ENCODE peak calls at places on chromosomes 1 and 21, in five cellular contexts. Z, I, T, X and W are unnamed samples.

GRCh38 chr21:34886554-34887385 is 162.3 kb downstream of the RUNX1 start:
- DNase-seq in I (no peak), Z (no peak), X (no peak), T (no peak), W (no peak)

GRCh38 chr1:221715321-221716169 is 26.3 kb downstream of the DUSP10 start:
- DNase-seq in Z (no peak), I (peak), X (peak), T (no peak), W (no peak)

GRCh38 chr1:225919906-225920305 is 4.1 kb downstream of the PYCR2 start:
- DNase-seq in Z (peak), T (peak), I (no peak), X (peak), W (no peak)

GRCh38 chr1:20496241-20496661 is 10.2 kb upstream of the CAMK2N1 start:
- DNase-seq in Z (no peak), T (no peak), X (no peak), I (no peak), W (peak)

GRCh38 chr1:150931773-150932172 is 5.6 kb downstream of the SETDB1 start:
- DNase-seq in X (no peak), I (peak), T (no peak), Z (no peak), W (no peak)

GRCh38 chr1:44701141-44701573 is 26.6 kb downstream of the ARMH1 start:
- DNase-seq in Z (no peak), I (peak), X (no peak), T (no peak), W (no peak)

GRCh38 chr1:233061265-233061664 is 110.9 kb downstream of the NTPCR start:
- DNase-seq in I (no peak), X (no peak), Z (no peak), T (no peak), W (no peak)

GRCh38 chr1:1253972-1254666 is 7.6 kb upstream of the C1QTNF12 start:
- DNase-seq in T (no peak), I (no peak), Z (no peak), X (no peak), W (no peak)

GRCh38 chr1:227560393-227560792 is 3.0 kb upstream of the ZNF678 start:
- DNase-seq in X (no peak), Z (no peak), T (no peak), I (no peak), W (no peak)